ENCODE peak calls at places on chromosomes 5 and 9, in ten cellular contexts. H, W, V, R, M, I, Q, B, C and E are unnamed samples. For H3K36me3 and H3K4me1, the result is how much of the 10 kb centered on the place peaks cover.

GRCh38 chr5:40991168-40991980 is 79.8 kb downstream of the MROH2B start:
- DNase-seq in H (peak), W (peak), V (peak), R (no peak), M (no peak), I (peak), Q (no peak), B (no peak), C (peak), E (peak)

GRCh38 chr5:138503487-138504270 is 38.4 kb downstream of the EGR1 start:
- DNase-seq in H (peak), W (peak), V (peak), R (no peak), M (no peak), I (peak), Q (peak), B (no peak), C (no peak), E (no peak)

GRCh38 chr5:35186749-35187148 is 43.5 kb downstream of the PRLR start:
- DNase-seq in H (no peak), W (no peak), V (no peak), R (no peak), M (no peak), I (no peak), Q (no peak), B (no peak), C (no peak), E (no peak)

GRCh38 chr5:145957388-145957787 is 21.0 kb downstream of the SH3RF2 start:
- DNase-seq in H (no peak), W (no peak), V (no peak), R (no peak), M (no peak), I (no peak), Q (no peak), B (no peak), C (no peak), E (no peak)

GRCh38 chr5:172414618-172415599 is 39.4 kb downstream of the SH3PXD2B start:
- DNase-seq in H (no peak), W (peak), V (peak), R (no peak), M (no peak), I (no peak), Q (no peak), B (no peak), C (no peak), E (peak)

GRCh38 chr5:149212203-149212951 is 59.3 kb upstream of the AFAP1L1 start:
- DNase-seq in H (peak), W (peak), V (no peak), R (no peak), M (no peak), I (no peak), Q (no peak), B (no peak), C (no peak), E (no peak)

GRCh38 chr9:8432224-8432623 is 632.6 kb upstream of the DMAC1 start:
- DNase-seq in H (no peak), W (no peak), V (no peak), R (no peak), M (no peak), I (no peak), Q (no peak), B (no peak), C (no peak), E (no peak)

GRCh38 chr5:175670358-175670757 is 12.5 kb downstream of the HRH2 start:
- DNase-seq in H (no peak), W (no peak), V (no peak), R (no peak), M (no peak), I (no peak), Q (no peak), B (no peak), C (no peak), E (no peak)

GRCh38 chr5:172410839-172411238 is 43.5 kb downstream of the SH3PXD2B start:
- DNase-seq in H (peak), W (no peak), V (no peak), R (no peak), M (no peak), I (no peak), Q (no peak), B (no peak), C (no peak), E (no peak)

GRCh38 chr9:107848598-107848997 is 359.0 kb upstream of the KLF4 start:
- DNase-seq in H (no peak), W (no peak), V (no peak), R (no peak), M (no peak), I (no peak), Q (no peak), B (no peak), C (no peak), E (no peak)

GRCh38 chr5:136242136-136242535 is 49.2 kb upstream of the SMIM32 start:
- DNase-seq in H (no peak), W (no peak), V (no peak), R (no peak), M (no peak), I (no peak), Q (no peak), B (no peak), C (no peak), E (no peak)

GRCh38 chr5:68891718-68892117 is 202.1 kb upstream of the SLC30A5 start:
- DNase-seq in H (no peak), W (no peak), V (no peak), R (no peak), M (no peak), I (no peak), Q (no peak), B (no peak), C (no peak), E (no peak)

GRCh38 chr5:178547753-178548415 is 42.3 kb downstream of the COL23A1 start:
- DNase-seq in H (no peak), W (no peak), V (no peak), R (no peak), M (no peak), I (no peak), Q (no peak), B (no peak), C (peak), E (peak)

GRCh38 chr5:172417983-172418630 is 36.2 kb downstream of the SH3PXD2B start:
- DNase-seq in H (peak), W (peak), V (peak), R (no peak), M (no peak), I (no peak), Q (no peak), B (no peak), C (peak), E (peak)

GRCh38 chr9:100933656-100934055 is 94.9 kb upstream of the PLPPR1 start:
- DNase-seq in H (no peak), W (no peak), V (no peak), R (no peak), M (no peak), I (no peak), Q (no peak), B (no peak), C (no peak), E (no peak)

GRCh38 chr5:65867509-65868195 is 58.7 kb upstream of the ERBIN start:
- DNase-seq in H (peak), W (peak), V (peak), R (no peak), M (no peak), I (no peak), Q (no peak), B (no peak), C (no peak), E (no peak)

GRCh38 chr9:37033753-37034319 is at the start of gene PAX5:
- DNase-seq in H (no peak), W (no peak), V (no peak), R (no peak), M (no peak), I (no peak), Q (no peak), B (no peak), C (no peak), E (no peak)

GRCh38 chr5:54217826-54218503 is 92.4 kb downstream of the ARL15 start:
- DNase-seq in H (peak), W (peak), V (peak), R (no peak), M (no peak), I (peak), Q (peak), B (no peak), C (no peak), E (no peak)

GRCh38 chr5:15844253-15844652 is 335.3 kb downstream of the MARCHF11 start:
- DNase-seq in H (no peak), W (no peak), V (no peak), R (no peak), M (no peak), I (peak), Q (no peak), B (no peak), C (no peak), E (no peak)

GRCh38 chr5:138948391-138949222 is 73.5 kb upstream of the LRRTM2 start:
- DNase-seq in H (no peak), W (no peak), V (no peak), R (no peak), M (no peak), I (no peak), Q (no peak), B (no peak), C (no peak), E (no peak)

GRCh38 chr5:75601996-75602395 is 9.3 kb upstream of the ANKDD1B start:
- DNase-seq in H (peak), W (peak), V (no peak), R (no peak), M (no peak), I (no peak), Q (no peak), B (no peak), C (no peak), E (no peak)

GRCh38 chr5:92460505-92460904 is 1077.4 kb upstream of the ARRDC3 start:
- DNase-seq in H (no peak), W (no peak), V (no peak), R (no peak), M (no peak), I (no peak), Q (no peak), B (no peak), C (no peak), E (no peak)

DNA sequence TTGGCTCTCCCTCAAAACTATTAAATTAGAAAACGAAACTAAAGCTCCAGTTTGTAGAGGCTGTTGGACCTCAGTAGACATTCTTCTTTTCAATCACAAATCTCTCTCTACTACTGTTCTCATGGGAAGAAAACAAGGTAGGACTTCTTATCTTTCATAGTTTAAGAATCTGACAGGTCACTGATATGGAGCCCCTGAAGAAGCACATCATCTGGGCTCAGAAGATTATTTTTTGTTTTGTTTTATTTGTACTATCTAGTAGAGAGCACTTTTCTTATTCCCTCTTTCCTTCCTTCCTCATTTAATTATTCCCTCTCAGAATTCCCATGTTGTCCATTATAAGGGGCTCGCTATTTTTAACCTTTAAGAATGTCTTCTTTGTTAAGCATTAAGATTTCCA is 26.3 kb downstream of the STARD4 start:
- DNase-seq in H (no peak), W (no peak), V (no peak), R (no peak), M (no peak), I (no peak), Q (no peak), B (no peak), C (no peak), E (no peak)
- H3K36me3 ChIP-seq in H (under half), W (under half), V (under half), R (under half), M (under half), I (under half), Q (under half), B (under half), C (under half), E (under half)

GRCh38 chr5:154287136-154287535 is 96.6 kb downstream of the GALNT10 start:
- DNase-seq in H (peak), W (peak), V (peak), R (no peak), M (no peak), I (peak), Q (no peak), B (no peak), C (no peak), E (no peak)
- H3K4me1 ChIP-seq in H (under half), W (half or more), V (under half), R (under half), M (under half), I (under half), Q (under half), B (under half), C (under half), E (under half)

DNA sequence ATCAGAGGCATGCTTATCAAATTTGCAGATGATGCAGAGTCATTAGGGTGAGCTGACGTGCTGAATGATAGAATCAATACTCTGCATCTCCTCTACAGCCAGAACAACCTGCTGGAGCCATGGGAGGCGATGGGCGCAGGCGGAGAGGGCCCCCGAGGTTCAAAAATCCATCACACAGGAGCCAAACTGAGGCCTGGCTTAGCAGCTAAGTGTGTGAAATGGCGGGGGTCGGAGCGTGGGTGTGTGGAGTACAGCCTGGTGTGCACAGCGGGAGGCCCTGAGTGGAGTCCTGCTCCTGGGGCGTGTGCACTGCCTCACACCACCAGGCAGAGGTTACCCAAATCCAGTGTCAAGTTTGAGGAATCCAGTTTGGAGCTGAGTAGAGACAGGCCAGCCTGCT is 73.2 kb downstream of the MVB12B start:
- DNase-seq in H (no peak), W (no peak), V (no peak), R (no peak), M (no peak), I (no peak), Q (no peak), B (no peak), C (no peak), E (peak)
- H3K27ac ChIP-seq in H (no peak), W (no peak), V (no peak), R (no peak), M (no peak), I (no peak), Q (no peak), B (no peak), C (no peak), E (no peak)

GRCh38 chr9:133344071-133344470 is 3.9 kb downstream of the MED22 start:
- DNase-seq in H (no peak), W (no peak), V (no peak), R (no peak), M (no peak), I (no peak), Q (no peak), B (no peak), C (no peak), E (no peak)
- H3K36me3 ChIP-seq in H (half or more), W (under half), V (half or more), R (under half), M (under half), I (under half), Q (half or more), B (under half), C (under half), E (under half)

GRCh38 chr5:132099905-132100304 is 26.3 kb downstream of the CSF2 start:
- DNase-seq in H (no peak), W (no peak), V (no peak), R (no peak), M (no peak), I (no peak), Q (no peak), B (no peak), C (no peak), E (no peak)
- H3K4me1 ChIP-seq in H (under half), W (half or more), V (under half), R (half or more), M (half or more), I (under half), Q (half or more), B (half or more), C (under half), E (under half)